ENCODE peak calls at places on chromosomes 11 and 22, in ten cellular contexts. W is H1; L is NCI-H1092; X is HTR-8/SVneo; Q is EL; D is activated CD8-positive, alpha-beta T cell treated with anti-CD3 and anti-CD28 coated beads for 36 hours; E is MM.1S; O is sciatic nerve; N is NCI-H1417; Z is globus pallidus. K is an unnamed sample.

GRCh38 chr11:74446445-74446844 is 20.9 kb downstream of the KCNE3 start:
- DNase-seq in W (no peak), L (no peak), X (no peak), Q (no peak), D (no peak), E (no peak), O (no peak), N (no peak), Z (no peak), K (no peak)

GRCh38 chr22:32199341-32199740 is 5.5 kb downstream of the RFPL2 start:
- DNase-seq in W (no peak), L (no peak), X (no peak), Q (no peak), D (no peak), E (no peak), O (no peak), N (no peak), Z (no peak), K (no peak)

GRCh38 chr11:68039526-68040086 is 781 bp downstream of the TCIRG1 start:
- DNase-seq in W (no peak), L (no peak), X (no peak), Q (peak; percentile 41), D (peak; percentile 24), E (peak; percentile 16), O (peak; percentile 68), N (no peak), Z (no peak), K (no peak)

GRCh38 chr11:126790550-126790981 is 210.0 kb downstream of the KIRREL3 start:
- DNase-seq in W (peak; percentile 44), L (no peak), X (peak; percentile 38), Q (peak; percentile 91), D (no peak), E (no peak), O (no peak), N (no peak), Z (peak; percentile 86), K (no peak)

GRCh38 chr11:70528794-70529580 is 130.7 kb downstream of the CTTN start:
- DNase-seq in W (no peak), L (no peak), X (no peak), Q (no peak), D (no peak), E (no peak), O (no peak), N (no peak), Z (no peak), K (no peak)

GRCh38 chr22:41915035-41915782 is at the start of gene SHISA8:
- DNase-seq in W (no peak), L (peak; percentile 54), X (peak; percentile 51), Q (peak; percentile 37), D (peak; percentile 64), E (peak; percentile 42), O (no peak), N (no peak), Z (no peak), K (peak; percentile 72)

GRCh38 chr11:119315139-119316016 is 1.6 kb downstream of the MCAM start:
- DNase-seq in W (no peak), L (no peak), X (peak; percentile 65), Q (peak; percentile 45), D (peak; percentile 70), E (peak; percentile 87), O (peak; percentile 72), N (peak; percentile 36), Z (peak; percentile 84), K (no peak)

GRCh38 chr11:123020968-123021367 is 39.3 kb upstream of the BSX start:
- DNase-seq in W (no peak), L (peak; percentile 64), X (peak; percentile 73), Q (peak; percentile 57), D (peak; percentile 52), E (peak; percentile 69), O (no peak), N (peak; percentile 52), Z (peak; percentile 27), K (peak; percentile 53)

GRCh38 chr22:20438678-20439492 is 1.3 kb upstream of the SCARF2 start:
- DNase-seq in W (no peak), L (no peak), X (no peak), Q (peak; percentile 49), D (no peak), E (no peak), O (peak; percentile 69), N (no peak), Z (no peak), K (no peak)

GRCh38 chr11:74370122-74370521 is 28.1 kb downstream of the PGM2L1 start:
- DNase-seq in W (no peak), L (no peak), X (peak; percentile 22), Q (no peak), D (no peak), E (no peak), O (no peak), N (no peak), Z (no peak), K (no peak)

GRCh38 chr11:8917157-8917820 is 6.3 kb downstream of the AKIP1 start:
- DNase-seq in W (no peak), L (no peak), X (peak; percentile 86), Q (peak; percentile 94), D (no peak), E (no peak), O (no peak), N (no peak), Z (no peak), K (no peak)

GRCh38 chr11:11569936-11570491 is 51.8 kb downstream of the GALNT18 start:
- DNase-seq in W (no peak), L (no peak), X (no peak), Q (peak; percentile 5), D (no peak), E (no peak), O (peak; percentile 72), N (no peak), Z (no peak), K (no peak)

GRCh38 chr22:39174498-39175120 is 22.1 kb upstream of the CBX7 start:
- DNase-seq in W (peak; percentile 100), L (no peak), X (peak; percentile 87), Q (peak; percentile 99), D (peak; percentile 80), E (no peak), O (peak; percentile 95), N (no peak), Z (peak; percentile 18), K (no peak)

K was measured in GM12891.